ENCODE peak calls at places on chromosomes 3 and 15, in eight cellular contexts. B is SK-N-SH, Y is aorta, C is IMR-90, T is psoas muscle, F is sigmoid colon, M is heart left ventricle, E is body of pancreas. L is an unnamed sample. For H3K4me1, the result is how much of the 10 kb centered on the place peaks cover.

GRCh38 chr3:115960799-115961198 is 337.5 kb downstream of the GAP43 start:
- DNase-seq in B (peak), Y (no peak), C (no peak), T (no peak), F (no peak), M (no peak), E (no peak), L (no peak)

GRCh38 chr3:134134240-134134639 is 104.5 kb upstream of the SLCO2A1 start:
- DNase-seq in B (no peak), Y (no peak), C (no peak), T (no peak), F (no peak), M (no peak), E (no peak), L (peak)

GRCh38 chr15:25481208-25481862 is 42.5 kb upstream of the UBE3A start:
- DNase-seq in B (peak), Y (no peak), C (no peak), T (no peak), F (no peak), M (no peak), E (peak), L (no peak)

GRCh38 chr3:60048447-60048848 is 998.6 kb upstream of the CFAP20DC start:
- DNase-seq in B (no peak), Y (no peak), C (no peak), T (no peak), F (no peak), M (no peak), E (no peak), L (no peak)

GRCh38 chr3:194633349-194634004 is at the start of gene TMEM44:
- DNase-seq in B (peak), Y (peak), C (peak), T (peak), F (peak), M (peak), E (peak), L (peak)

GRCh38 chr3:16849240-16849639 is 35.5 kb upstream of the PLCL2 start:
- DNase-seq in B (no peak), Y (no peak), C (peak), T (peak), F (peak), M (peak), E (peak), L (peak)

GRCh38 chr3:128800241-128801187 is 74.5 kb downstream of the RAB7A start:
- DNase-seq in B (no peak), Y (no peak), C (no peak), T (peak), F (no peak), M (peak), E (no peak), L (no peak)

GRCh38 chr3:76044601-76045600 is 259.6 kb upstream of the ZNF717 start:
- DNase-seq in B (peak), Y (no peak), C (peak), T (no peak), F (no peak), M (no peak), E (peak), L (peak)

GRCh38 chr3:52291508-52292181 is 4.0 kb downstream of the GLYCTK start:
- DNase-seq in B (peak), Y (peak), C (no peak), T (no peak), F (peak), M (no peak), E (no peak), L (peak)

GRCh38 chr3:83003917-83004316 is 1242.5 kb upstream of the GBE1 start:
- DNase-seq in B (no peak), Y (no peak), C (no peak), T (no peak), F (no peak), M (no peak), E (no peak), L (no peak)

GRCh38 chr3:189748046-189748445 is 116.9 kb downstream of the TP63 start:
- DNase-seq in B (no peak), Y (no peak), C (no peak), T (no peak), F (no peak), M (no peak), E (no peak), L (no peak)

GRCh38 chr15:44712108-44713005 is 1.0 kb downstream of the B2M start:
- DNase-seq in B (peak), Y (peak), C (peak), T (peak), F (peak), M (peak), E (peak), L (peak)

GRCh38 chr3:193132923-193133463 is 108.0 kb upstream of the PLAAT1 start:
- DNase-seq in B (no peak), Y (no peak), C (no peak), T (no peak), F (no peak), M (no peak), E (no peak), L (no peak)

GRCh38 chr3:182544542-182544941 is 248.8 kb upstream of the ATP11B start:
- DNase-seq in B (no peak), Y (no peak), C (no peak), T (no peak), F (no peak), M (no peak), E (no peak), L (no peak)

GRCh38 chr15:85168642-85169173 is 187.1 kb downstream of the PDE8A start:
- DNase-seq in B (peak), Y (no peak), C (peak), T (no peak), F (no peak), M (no peak), E (peak), L (peak)

GRCh38 chr3:134711284-134711683 is 60.5 kb upstream of the KY start:
- DNase-seq in B (no peak), Y (no peak), C (peak), T (no peak), F (no peak), M (no peak), E (no peak), L (no peak)

GRCh38 chr3:172749201-172749965 is 1.1 kb upstream of the ECT2 start:
- DNase-seq in B (no peak), Y (no peak), C (peak), T (no peak), F (no peak), M (no peak), E (peak), L (peak)

GRCh38 chr15:57218826-57219576 is 157.3 kb upstream of the CGNL1 start:
- DNase-seq in B (peak), Y (no peak), C (peak), T (no peak), F (no peak), M (no peak), E (no peak), L (no peak)

GRCh38 chr15:43218908-43219706 is 1.7 kb downstream of the EPB42 start:
- DNase-seq in B (peak), Y (no peak), C (peak), T (no peak), F (no peak), M (no peak), E (no peak), L (no peak)

GRCh38 chr3:184505053-184505452 is 56.5 kb upstream of the EPHB3 start:
- DNase-seq in B (no peak), Y (no peak), C (no peak), T (no peak), F (no peak), M (no peak), E (no peak), L (no peak)

GRCh38 chr3:142279965-142280590 is 54.7 kb upstream of the GK5 start:
- DNase-seq in B (peak), Y (no peak), C (peak), T (no peak), F (peak), M (peak), E (peak), L (peak)

GRCh38 chr3:52714335-52715302 is 8.7 kb downstream of the SPCS1 start:
- DNase-seq in B (peak), Y (no peak), C (no peak), T (no peak), F (no peak), M (no peak), E (peak), L (peak)

GRCh38 chr15:47813985-47814384 is 96.7 kb downstream of the SEMA6D start:
- DNase-seq in B (no peak), Y (no peak), C (no peak), T (no peak), F (no peak), M (no peak), E (no peak), L (no peak)

GRCh38 chr3:134795776-134796312 is 784 bp downstream of the EPHB1 start:
- DNase-seq in B (peak), Y (no peak), C (peak), T (peak), F (peak), M (no peak), E (no peak), L (no peak)

GRCh38 chr15:48865387-48866079 is 12.4 kb upstream of the EID1 start:
- DNase-seq in B (no peak), Y (no peak), C (peak), T (no peak), F (no peak), M (no peak), E (no peak), L (no peak)

GRCh38 chr3:46624976-46625490 is 12.7 kb downstream of the FAM240A start:
- DNase-seq in B (no peak), Y (no peak), C (no peak), T (no peak), F (no peak), M (no peak), E (no peak), L (no peak)

GRCh38 chr15:44038801-44039200 is 156.3 kb downstream of the FRMD5 start:
- DNase-seq in B (no peak), Y (no peak), C (peak), T (no peak), F (no peak), M (no peak), E (no peak), L (no peak)

GRCh38 chr3:38119248-38119544 is 17.7 kb downstream of the ACAA1 start:
- DNase-seq in B (no peak), Y (no peak), C (no peak), T (no peak), F (no peak), M (no peak), E (no peak), L (no peak)

GRCh38 chr3:152298393-152299242 is 29.9 kb downstream of the MBNL1 start:
- DNase-seq in B (peak), Y (no peak), C (peak), T (peak), F (peak), M (peak), E (peak), L (peak)

GRCh38 chr15:90607361-90607760 is 77.6 kb downstream of the CRTC3 start:
- DNase-seq in B (no peak), Y (no peak), C (no peak), T (no peak), F (no peak), M (no peak), E (peak), L (no peak)

GRCh38 chr3:119831941-119832371 is 50.1 kb downstream of the NR1I2 start:
- DNase-seq in B (no peak), Y (no peak), C (peak), T (no peak), F (no peak), M (no peak), E (no peak), L (no peak)

GRCh38 chr3:65537109-65537508 is 501.6 kb downstream of the MAGI1 start:
- DNase-seq in B (no peak), Y (no peak), C (no peak), T (no peak), F (no peak), M (no peak), E (no peak), L (no peak)

GRCh38 chr15:84981054-84981710 is 474 bp upstream of the PDE8A start:
- DNase-seq in B (peak), Y (peak), C (peak), T (peak), F (peak), M (peak), E (peak), L (peak)

GRCh38 chr15:63059573-63060216 is 17.1 kb downstream of the TPM1 start:
- DNase-seq in B (no peak), Y (no peak), C (no peak), T (no peak), F (no peak), M (no peak), E (no peak), L (no peak)

GRCh38 chr15:27095809-27096580 is 125.0 kb downstream of the GABRG3 start:
- DNase-seq in B (peak), Y (no peak), C (no peak), T (no peak), F (no peak), M (no peak), E (no peak), L (peak)

GRCh38 chr3:62414786-62415185 is 41.4 kb upstream of the FEZF2 start:
- DNase-seq in B (peak), Y (no peak), C (no peak), T (no peak), F (no peak), M (no peak), E (no peak), L (no peak)

GRCh38 chr3:62421275-62421674 is 47.9 kb upstream of the FEZF2 start:
- DNase-seq in B (no peak), Y (no peak), C (no peak), T (no peak), F (no peak), M (no peak), E (no peak), L (no peak)

GRCh38 chr3:62416109-62416508 is 42.8 kb upstream of the FEZF2 start:
- DNase-seq in B (no peak), Y (no peak), C (no peak), T (no peak), F (no peak), M (no peak), E (no peak), L (no peak)

DNA sequence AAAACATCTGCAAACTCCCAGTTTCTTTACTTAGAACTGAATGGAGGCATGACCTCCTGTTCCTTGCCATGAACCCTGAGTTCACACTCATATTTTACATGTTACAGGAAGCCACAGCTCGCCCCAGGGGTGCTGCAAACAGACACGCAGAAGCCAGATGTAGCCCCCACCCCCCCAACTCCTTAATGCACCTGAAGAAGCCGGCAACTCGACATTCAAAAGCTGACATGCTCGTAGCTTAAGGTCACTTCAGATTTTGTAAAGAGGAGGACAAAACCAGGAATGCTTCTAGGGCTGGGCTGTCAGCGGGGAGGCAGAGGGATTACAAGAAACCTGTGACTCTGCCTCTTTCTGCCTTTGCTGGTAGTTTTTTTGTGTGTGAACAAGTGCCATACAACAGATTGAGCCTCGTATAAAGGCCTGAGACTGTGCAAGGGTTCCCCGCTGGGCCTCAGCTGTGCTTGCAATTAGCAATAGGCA is 42.0 kb upstream of the FEZF2 start:
- DNase-seq in B (no peak), Y (no peak), C (no peak), T (no peak), F (no peak), M (no peak), E (no peak), L (no peak)
- H3K4me1 ChIP-seq in B (under half), Y (under half), C (under half), T (under half), F (under half), M (under half), E (under half), L (under half)

GRCh38 chr15:39579487-39580116 is 1.3 kb upstream of the THBS1 start:
- DNase-seq in B (no peak), Y (peak), C (peak), T (peak), F (peak), M (peak), E (peak), L (peak)
- H3K4me3 ChIP-seq in B (peak), Y (peak), C (peak), T (peak), F (peak), M (peak), E (no peak), L (peak)

DNA sequence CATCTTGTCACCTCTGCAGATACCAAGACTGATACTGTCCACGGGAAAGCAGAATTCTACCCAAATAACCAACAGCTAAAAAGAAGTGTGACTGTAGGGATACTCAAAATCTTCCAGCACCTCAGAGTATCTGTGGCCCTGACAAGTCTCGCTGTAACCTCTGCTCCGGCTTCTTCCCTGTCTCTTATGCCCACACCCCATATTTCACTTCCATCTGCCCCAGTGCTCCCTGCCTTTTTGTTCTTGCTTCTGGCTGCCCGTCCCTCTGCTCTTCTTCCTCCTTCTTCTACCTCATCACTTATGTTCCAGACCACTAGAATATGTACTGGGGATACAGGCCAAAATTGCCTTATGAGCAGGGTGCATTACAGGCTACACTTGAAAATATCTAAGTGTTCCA is 45.4 kb downstream of the CRTAP start:
- DNase-seq in B (no peak), Y (no peak), C (no peak), T (no peak), F (no peak), M (no peak), E (no peak), L (no peak)
- H3K27ac ChIP-seq in B (no peak), Y (no peak), C (no peak), T (no peak), F (no peak), M (no peak), E (no peak), L (no peak)

GRCh38 chr3:50239649-50240048 is 3.6 kb downstream of the GNAI2 start:
- DNase-seq in B (no peak), Y (no peak), C (no peak), T (no peak), F (no peak), M (no peak), E (no peak), L (no peak)
- H3K4me1 ChIP-seq in B (under half), Y (under half), C (under half), T (under half), F (under half), M (under half), E (half or more), L (under half)

GRCh38 chr15:98724495-98724894 is 76.2 kb downstream of the IGF1R start:
- DNase-seq in B (no peak), Y (no peak), C (no peak), T (no peak), F (no peak), M (no peak), E (no peak), L (peak)

GRCh38 chr15:98723195-98723594 is 74.9 kb downstream of the IGF1R start:
- DNase-seq in B (no peak), Y (no peak), C (no peak), T (no peak), F (no peak), M (no peak), E (no peak), L (no peak)

GRCh38 chr15:98722209-98722608 is 73.9 kb downstream of the IGF1R start:
- DNase-seq in B (no peak), Y (no peak), C (no peak), T (no peak), F (no peak), M (no peak), E (no peak), L (no peak)

GRCh38 chr15:98722645-98723044 is 74.3 kb downstream of the IGF1R start:
- DNase-seq in B (no peak), Y (no peak), C (no peak), T (no peak), F (no peak), M (no peak), E (no peak), L (no peak)

DNA sequence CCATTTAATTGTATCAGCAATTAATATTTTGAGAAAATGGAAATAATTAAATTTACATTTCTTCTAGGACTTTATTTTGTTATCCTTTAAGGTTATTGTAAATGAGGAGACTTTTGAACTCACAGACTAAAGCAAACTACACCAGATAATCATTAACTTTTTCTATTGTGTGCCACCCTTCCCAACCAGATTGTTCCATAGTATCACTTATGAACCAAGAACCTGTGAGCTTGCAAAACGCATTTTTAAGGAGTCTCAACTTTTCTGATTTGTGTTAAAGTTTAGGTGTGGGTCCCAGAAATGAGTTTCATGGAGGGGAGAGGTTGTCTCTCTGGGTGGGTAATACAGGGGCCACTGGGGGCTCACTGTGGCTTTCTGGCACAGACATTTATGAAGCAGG is 75.7 kb downstream of the IGF1R start:
- DNase-seq in B (no peak), Y (no peak), C (no peak), T (no peak), F (no peak), M (no peak), E (no peak), L (peak)
- H3K4me3 ChIP-seq in B (no peak), Y (no peak), C (no peak), T (no peak), F (no peak), M (no peak), E (no peak), L (no peak)